ENCODE peak calls at places on chromosomes 7 and 10, in eight cellular contexts. One of them, this sample, is unnamed.
A peak's percentile ranks its signal among the peaks of the same experiment; 100 is the strongest.

GRCh38 chr7:149209518-149210269 is 14.3 kb downstream of the ZNF282 start:
- DNase-seq in midbrain: no peak
- DNase-seq in lower leg skin: no peak
- DNase-seq in activated naive CD4-positive, alpha-beta T cell: peak; percentile 47
- DNase-seq in LoVo: no peak
- DNase-seq in Daoy: peak; percentile 56
- DNase-seq in PC-9: no peak
- DNase-seq in M059J: peak; percentile 67
- DNase-seq in this sample: no peak

GRCh38 chr7:12715372-12716133 is 28.1 kb downstream of the ARL4A start:
- DNase-seq in midbrain: peak; percentile 72
- DNase-seq in lower leg skin: peak; percentile 90
- DNase-seq in activated naive CD4-positive, alpha-beta T cell: no peak
- DNase-seq in LoVo: peak; percentile 89
- DNase-seq in Daoy: peak; percentile 92
- DNase-seq in PC-9: peak; percentile 49
- DNase-seq in M059J: peak; percentile 83
- DNase-seq in this sample: peak; percentile 84

GRCh38 chr7:26049081-26049480 is 102.9 kb upstream of the NFE2L3 start:
- DNase-seq in midbrain: no peak
- DNase-seq in lower leg skin: peak; percentile 15
- DNase-seq in activated naive CD4-positive, alpha-beta T cell: no peak
- DNase-seq in LoVo: no peak
- DNase-seq in Daoy: no peak
- DNase-seq in PC-9: no peak
- DNase-seq in M059J: no peak
- DNase-seq in this sample: no peak

GRCh38 chr10:133087679-133088523 is at the start of gene ADGRA1:
- DNase-seq in midbrain: peak; percentile 29
- DNase-seq in lower leg skin: no peak
- DNase-seq in activated naive CD4-positive, alpha-beta T cell: no peak
- DNase-seq in LoVo: no peak
- DNase-seq in Daoy: no peak
- DNase-seq in PC-9: no peak
- DNase-seq in M059J: no peak
- DNase-seq in this sample: no peak

GRCh38 chr7:138902156-138902555 is 79.0 kb downstream of the KIAA1549 start:
- DNase-seq in midbrain: no peak
- DNase-seq in lower leg skin: no peak
- DNase-seq in activated naive CD4-positive, alpha-beta T cell: no peak
- DNase-seq in LoVo: no peak
- DNase-seq in Daoy: no peak
- DNase-seq in PC-9: no peak
- DNase-seq in M059J: no peak
- DNase-seq in this sample: no peak

GRCh38 chr10:29326886-29327789 is 38.3 kb downstream of the LYZL1 start:
- DNase-seq in midbrain: no peak
- DNase-seq in lower leg skin: no peak
- DNase-seq in activated naive CD4-positive, alpha-beta T cell: no peak
- DNase-seq in LoVo: peak; percentile 28
- DNase-seq in Daoy: no peak
- DNase-seq in PC-9: no peak
- DNase-seq in M059J: no peak
- DNase-seq in this sample: no peak

GRCh38 chr7:105916603-105917002 is 40.2 kb upstream of the ATXN7L1 start:
- DNase-seq in midbrain: no peak
- DNase-seq in lower leg skin: no peak
- DNase-seq in activated naive CD4-positive, alpha-beta T cell: no peak
- DNase-seq in LoVo: no peak
- DNase-seq in Daoy: no peak
- DNase-seq in PC-9: no peak
- DNase-seq in M059J: peak; percentile 51
- DNase-seq in this sample: peak; percentile 40

GRCh38 chr10:6062101-6062771 is at the start of gene IL2RA:
- DNase-seq in midbrain: no peak
- DNase-seq in lower leg skin: peak; percentile 84
- DNase-seq in activated naive CD4-positive, alpha-beta T cell: no peak
- DNase-seq in LoVo: no peak
- DNase-seq in Daoy: no peak
- DNase-seq in PC-9: no peak
- DNase-seq in M059J: no peak
- DNase-seq in this sample: no peak

GRCh38 chr10:117688358-117688757 is 145.8 kb downstream of the EMX2 start:
- DNase-seq in midbrain: no peak
- DNase-seq in lower leg skin: no peak
- DNase-seq in activated naive CD4-positive, alpha-beta T cell: no peak
- DNase-seq in LoVo: no peak
- DNase-seq in Daoy: no peak
- DNase-seq in PC-9: no peak
- DNase-seq in M059J: no peak
- DNase-seq in this sample: no peak

GRCh38 chr10:99661370-99661749 is 2.1 kb downstream of the ENTPD7 start:
- DNase-seq in midbrain: no peak
- DNase-seq in lower leg skin: no peak
- DNase-seq in activated naive CD4-positive, alpha-beta T cell: no peak
- DNase-seq in LoVo: no peak
- DNase-seq in Daoy: peak; percentile 77
- DNase-seq in PC-9: peak; percentile 85
- DNase-seq in M059J: peak; percentile 91
- DNase-seq in this sample: no peak

GRCh38 chr7:157412021-157412443 is 75.2 kb downstream of the DNAJB6 start:
- DNase-seq in midbrain: no peak
- DNase-seq in lower leg skin: no peak
- DNase-seq in activated naive CD4-positive, alpha-beta T cell: no peak
- DNase-seq in LoVo: no peak
- DNase-seq in Daoy: peak; percentile 86
- DNase-seq in PC-9: no peak
- DNase-seq in M059J: peak; percentile 96
- DNase-seq in this sample: peak; percentile 32

GRCh38 chr7:49776994-49777393 is 3.6 kb downstream of the VWC2 start:
- DNase-seq in midbrain: no peak
- DNase-seq in lower leg skin: no peak
- DNase-seq in activated naive CD4-positive, alpha-beta T cell: no peak
- DNase-seq in LoVo: no peak
- DNase-seq in Daoy: no peak
- DNase-seq in PC-9: no peak
- DNase-seq in M059J: no peak
- DNase-seq in this sample: no peak